ENCODE peak calls at places on chromosomes 11 and 22, in eight cellular contexts. T is dorsolateral prefrontal cortex, F is AG04450, W is fibroblast of lung, J is heart left ventricle, G is HFF-Myc, S is brain microvascular endothelial cell, O is kidney epithelial cell. Y is an unnamed sample.

GRCh38 chr11:113806403-113806802 is 26.8 kb downstream of the CLDN25 start:
- DNase-seq in G (peak), O (no peak), S (peak), F (no peak), T (no peak), W (peak), J (no peak), Y (peak)

GRCh38 chr22:43901976-43902643 is 10.3 kb upstream of the PNPLA5 start:
- DNase-seq in S (peak), T (no peak), W (peak), O (peak), G (peak), J (no peak), F (peak), Y (peak)

GRCh38 chr11:119361056-119361787 is 14.7 kb upstream of the MFRP start:
- DNase-seq in T (peak), G (no peak), S (peak), J (peak), O (peak), F (peak), W (peak), Y (peak)

GRCh38 chr22:34414467-34415440 is 494.5 kb upstream of the LARGE1 start:
- DNase-seq in S (no peak), F (no peak), J (peak), G (peak), O (peak), W (no peak), T (no peak), Y (peak)

GRCh38 chr11:95867105-95867504 is 56.8 kb downstream of the MTMR2 start:
- DNase-seq in S (no peak), T (no peak), G (no peak), J (no peak), F (no peak), W (no peak), O (no peak), Y (no peak)

GRCh38 chr11:108965602-108966001 is 300.7 kb downstream of the DDX10 start:
- DNase-seq in J (no peak), W (peak), G (peak), T (no peak), S (peak), F (peak), O (no peak), Y (peak)

GRCh38 chr22:35883028-35883620 is 145.5 kb downstream of the RBFOX2 start:
- DNase-seq in O (no peak), J (no peak), T (no peak), S (no peak), W (peak), G (no peak), F (no peak), Y (peak)

GRCh38 chr11:128840783-128841182 is 26.3 kb downstream of the KCNJ1 start:
- DNase-seq in O (no peak), F (no peak), W (no peak), J (no peak), S (no peak), T (no peak), G (no peak), Y (no peak)

GRCh38 chr11:40202569-40202968 is 1256.9 kb downstream of the LRRC4C start:
- DNase-seq in O (no peak), F (no peak), J (no peak), G (no peak), W (no peak), T (no peak), S (no peak), Y (no peak)

GRCh38 chr11:17496406-17496805 is 19.8 kb upstream of the ABCC8 start:
- DNase-seq in F (no peak), S (no peak), G (no peak), W (peak), J (no peak), T (no peak), O (no peak), Y (peak)

GRCh38 chr11:63274776-63275175 is 31.4 kb upstream of the SLC22A25 start:
- DNase-seq in W (no peak), T (no peak), J (no peak), S (no peak), F (no peak), G (no peak), O (no peak), Y (peak)

GRCh38 chr22:24402460-24403192 is 24.8 kb upstream of the ADORA2A start:
- DNase-seq in T (peak), J (peak), O (peak), F (peak), G (peak), W (peak), S (peak), Y (peak)

GRCh38 chr22:46535876-46536558 is 1.4 kb downstream of the CELSR1 start:
- DNase-seq in T (no peak), G (no peak), W (no peak), S (no peak), O (no peak), F (no peak), J (no peak), Y (no peak)

GRCh38 chr11:36253238-36253637 is 36.0 kb downstream of the COMMD9 start:
- DNase-seq in F (no peak), T (peak), W (peak), O (no peak), J (no peak), G (no peak), S (no peak), Y (no peak)

GRCh38 chr22:36256474-36256873 is 3.5 kb downstream of the APOL1 start:
- DNase-seq in W (no peak), F (no peak), O (no peak), J (no peak), T (no peak), S (no peak), G (no peak), Y (no peak)

GRCh38 chr11:23903044-23903704 is 593.7 kb upstream of the LUZP2 start:
- DNase-seq in T (no peak), O (peak), S (peak), F (peak), G (peak), J (no peak), W (peak), Y (peak)

GRCh38 chr11:73648629-73649046 is 2.3 kb downstream of the PLEKHB1 start:
- DNase-seq in W (no peak), O (no peak), T (peak), J (no peak), G (no peak), S (no peak), F (no peak), Y (no peak)

GRCh38 chr11:45337583-45338360 is 51.6 kb upstream of the SYT13 start:
- DNase-seq in S (no peak), T (no peak), G (no peak), O (no peak), J (no peak), W (no peak), F (no peak), Y (no peak)

GRCh38 chr11:127493330-127493729 is 492.8 kb upstream of the KIRREL3 start:
- DNase-seq in O (no peak), S (peak), W (peak), J (no peak), G (peak), T (no peak), F (no peak), Y (peak)

GRCh38 chr22:40203568-40203967 is 25.8 kb downstream of the TNRC6B start:
- DNase-seq in J (no peak), O (no peak), G (no peak), F (no peak), W (peak), S (no peak), T (no peak), Y (no peak)

GRCh38 chr11:114705280-114706024 is 27.1 kb downstream of the NXPE2 start:
- DNase-seq in J (peak), T (no peak), W (no peak), O (no peak), G (no peak), F (no peak), S (no peak), Y (no peak)

GRCh38 chr11:122755409-122755808 is 82.9 kb upstream of the CRTAM start:
- DNase-seq in J (no peak), G (no peak), O (no peak), T (no peak), F (no peak), W (no peak), S (no peak), Y (peak)

DNA sequence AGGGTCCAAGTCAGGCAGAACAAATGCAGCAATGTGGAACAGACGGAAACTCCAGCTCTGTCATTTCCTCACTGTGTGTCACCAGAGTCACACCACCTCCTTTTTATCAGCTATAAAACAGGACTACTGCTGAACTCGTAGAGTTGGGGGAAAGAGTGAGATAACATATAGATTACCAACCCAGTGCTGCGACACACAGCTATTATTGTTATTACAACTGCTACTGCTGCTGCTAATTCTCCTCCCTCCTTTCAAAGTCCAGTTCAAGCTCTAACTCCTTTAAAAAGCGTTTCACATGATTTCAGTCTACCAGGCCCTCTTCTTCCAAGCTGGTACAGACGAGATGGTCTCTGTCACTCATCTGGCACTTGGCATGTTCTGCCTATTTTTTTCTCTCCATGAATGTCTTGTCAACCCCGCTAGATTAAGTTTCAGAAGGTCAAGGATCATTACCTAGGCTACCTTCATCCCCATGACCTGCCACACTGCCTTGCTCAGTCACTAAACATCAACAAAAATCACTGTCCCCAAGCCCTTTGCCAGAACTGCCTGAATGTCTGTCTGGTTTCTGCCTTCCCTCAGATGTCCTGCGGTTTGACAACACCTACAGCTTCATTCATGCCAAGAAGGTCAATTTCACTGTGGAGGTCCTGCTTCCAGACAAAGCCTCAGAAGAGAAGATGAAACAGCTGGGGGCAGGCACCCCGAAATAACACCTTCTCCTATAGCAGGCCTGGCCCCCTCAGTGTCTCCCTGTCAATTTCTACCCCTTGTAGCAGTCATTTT is 3.7 kb upstream of the MTFP1 start:
- DNase-seq in O (no peak), F (no peak), W (no peak), J (no peak), T (no peak), S (peak), G (no peak), Y (peak)
- H3K4me3 ChIP-seq in O (no peak), F (peak), W (peak), J (peak), T (no peak), S (peak), G (peak), Y (no peak)

GRCh38 chr11:86787018-86787417 is 13.3 kb upstream of the PRSS23 start:
- DNase-seq in J (no peak), S (no peak), F (no peak), G (no peak), O (no peak), W (no peak), T (no peak), Y (no peak)

GRCh38 chr11:86782781-86783180 is 17.6 kb upstream of the PRSS23 start:
- DNase-seq in S (no peak), W (no peak), O (no peak), T (no peak), J (no peak), G (no peak), F (no peak), Y (no peak)

GRCh38 chr11:86784247-86784681 is 16.1 kb upstream of the PRSS23 start:
- DNase-seq in G (no peak), F (no peak), O (no peak), J (no peak), S (no peak), T (no peak), W (peak), Y (peak)

GRCh38 chr11:86785576-86785975 is 14.8 kb upstream of the PRSS23 start:
- DNase-seq in W (no peak), O (no peak), J (no peak), F (no peak), T (no peak), S (no peak), G (no peak), Y (no peak)

DNA sequence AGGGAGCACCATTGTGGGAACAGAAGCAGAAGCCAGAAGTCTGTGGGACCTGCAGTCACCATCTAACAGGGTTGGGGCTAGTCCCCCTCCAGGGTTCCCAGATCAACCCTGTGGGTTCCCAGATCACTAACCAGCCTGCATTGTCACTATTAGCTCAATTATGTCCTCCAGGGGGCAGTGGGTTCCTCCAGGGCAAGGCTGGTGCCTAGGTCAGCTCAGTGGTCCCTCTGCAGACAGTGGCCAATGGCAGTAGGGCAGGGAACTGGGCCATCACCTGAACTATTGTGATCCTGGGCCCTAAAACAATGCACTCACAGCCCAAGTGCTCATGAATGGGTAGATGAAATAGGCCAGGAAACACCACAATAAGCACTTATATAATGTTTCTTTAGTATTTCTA is 18.8 kb upstream of the PRSS23 start:
- DNase-seq in G (no peak), T (no peak), J (no peak), W (no peak), S (no peak), F (no peak), O (no peak), Y (no peak)
- TF ChIP-seq CTCF in G (no peak), T (no peak), J (no peak), W (no peak), S (no peak), F (no peak), O (no peak), Y (no peak)

GRCh38 chr11:116932182-116932581 is 94.8 kb upstream of the APOA1 start:
- DNase-seq in S (no peak), J (no peak), T (no peak), F (no peak), O (no peak), W (no peak), G (no peak), Y (no peak)
- H3K4me3 ChIP-seq in S (no peak), J (no peak), T (no peak), F (no peak), O (no peak), W (no peak), G (no peak), Y (no peak)

DNA sequence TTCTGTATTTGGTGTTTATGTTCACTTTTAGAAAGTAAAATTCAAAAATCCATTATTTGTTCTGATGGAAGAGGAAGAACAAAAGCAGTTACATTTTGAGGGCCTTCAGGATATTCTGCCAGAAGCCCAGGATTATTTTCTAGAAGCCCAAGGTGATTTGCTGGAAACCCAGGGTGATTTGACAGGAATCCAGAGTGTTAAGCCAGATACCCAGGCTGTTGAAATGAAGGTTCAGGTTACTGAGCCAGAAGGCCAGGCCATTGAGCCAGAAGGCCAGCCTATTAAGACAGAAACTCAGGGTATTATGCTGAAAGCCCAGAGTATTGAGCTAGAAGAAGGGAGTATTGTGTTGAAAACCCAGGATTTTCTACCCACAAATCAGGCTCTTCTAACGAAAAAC is 33.1 kb downstream of the CCDC15 start:
- DNase-seq in F (no peak), S (no peak), J (no peak), O (no peak), T (no peak), G (no peak), W (no peak), Y (no peak)
- TF ChIP-seq CTCF in F (no peak), S (no peak), J (no peak), O (no peak), T (no peak), G (no peak), W (no peak), Y (no peak)

DNA sequence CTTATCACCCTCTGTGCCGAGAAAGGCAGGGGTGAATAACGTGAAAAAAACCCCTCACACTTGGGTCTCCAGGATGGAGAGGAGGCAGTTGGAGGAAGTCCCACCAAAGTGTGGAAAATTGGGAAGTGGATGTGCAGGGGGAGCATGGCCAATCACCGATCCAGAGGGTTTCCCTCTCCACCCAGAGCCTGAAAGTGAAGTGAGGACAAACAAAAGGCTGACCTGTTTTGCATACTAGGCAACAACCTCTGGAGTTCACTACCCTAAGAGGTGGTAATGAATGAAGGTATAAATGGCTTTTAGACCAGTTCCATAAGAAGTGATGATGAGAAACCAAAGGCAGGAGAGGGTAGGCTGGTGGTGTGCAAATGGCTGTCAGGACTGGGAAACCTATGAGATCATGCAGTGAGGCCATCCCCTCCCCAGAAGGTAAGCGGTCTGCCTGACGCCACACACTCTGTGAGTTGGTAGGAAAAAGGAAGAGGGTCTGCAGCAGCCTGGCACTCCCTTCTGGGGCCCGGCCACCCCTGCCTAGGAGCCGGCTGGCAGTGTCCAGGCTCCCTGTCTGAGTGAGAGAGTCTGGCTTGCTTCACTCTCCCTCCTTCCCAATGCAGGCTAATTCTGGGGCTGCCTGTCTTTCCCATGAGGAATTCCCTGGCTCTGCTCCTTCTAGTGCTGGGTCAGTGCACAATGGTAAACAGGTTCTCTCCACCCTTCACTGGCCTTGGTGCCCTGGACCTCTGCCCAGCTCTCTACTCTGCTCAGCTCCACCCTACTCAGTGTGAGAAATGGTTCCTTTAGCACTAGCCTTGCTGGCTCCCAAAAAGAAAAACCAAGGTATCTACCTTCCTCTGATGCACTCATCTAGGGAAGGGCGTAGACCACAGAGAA is 15.6 kb downstream of the TBC1D10A start:
- DNase-seq in W (peak), S (no peak), G (no peak), J (peak), F (no peak), T (no peak), O (peak), Y (no peak)
- H3K4me3 ChIP-seq in W (no peak), S (no peak), G (no peak), J (no peak), F (no peak), T (no peak), O (no peak), Y (no peak)

DNA sequence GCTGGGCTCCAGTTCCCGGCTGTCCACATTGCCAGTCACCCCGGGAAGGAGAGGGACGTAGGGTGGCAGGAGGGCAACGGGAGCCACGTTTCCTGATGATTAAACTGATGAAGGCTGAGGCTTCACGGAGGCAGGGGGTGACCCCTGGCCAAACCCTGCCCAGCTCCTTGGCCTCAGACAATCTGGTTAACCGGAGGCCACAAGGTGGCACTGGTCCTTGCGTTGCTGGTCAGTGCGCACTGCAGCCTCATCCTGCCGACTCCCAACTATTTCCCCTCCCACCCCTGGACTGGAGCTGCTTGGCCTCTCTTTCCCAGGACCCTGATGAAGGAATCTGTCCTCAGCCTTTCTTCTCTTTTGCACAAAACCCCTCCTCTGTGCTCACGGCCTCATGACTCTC is 75.3 kb downstream of the PDE2A start:
- DNase-seq in J (peak), W (peak), F (no peak), S (peak), T (peak), O (no peak), G (no peak), Y (peak)
- TF ChIP-seq CTCF in J (peak), W (peak), F (peak), S (peak), T (peak), O (peak), G (peak), Y (peak)